ENCODE peak calls at places on chromosomes 13 and 19, in five cellular contexts. One of them, this sample, is unnamed.

GRCh38 chr19:1069009-1069779 is 2.2 kb downstream of the ARHGAP45 start:
- DNase-seq in astrocyte of the spinal cord: no peak
- DNase-seq in endodermal cell: no peak
- DNase-seq in left lung: peak; percentile 95
- DNase-seq in lower leg skin: peak; percentile 64
- DNase-seq in this sample: no peak

GRCh38 chr13:94811753-94812152 is 99.4 kb upstream of the SOX21 start:
- DNase-seq in astrocyte of the spinal cord: no peak
- DNase-seq in endodermal cell: no peak
- DNase-seq in left lung: no peak
- DNase-seq in lower leg skin: no peak
- DNase-seq in this sample: no peak

GRCh38 chr13:49540552-49540951 is 44.8 kb downstream of the PHF11 start:
- DNase-seq in astrocyte of the spinal cord: peak; percentile 44
- DNase-seq in endodermal cell: no peak
- DNase-seq in left lung: no peak
- DNase-seq in lower leg skin: no peak
- DNase-seq in this sample: no peak

GRCh38 chr13:102484329-102484728 is 82.5 kb upstream of the FGF14 start:
- DNase-seq in astrocyte of the spinal cord: peak; percentile 12
- DNase-seq in endodermal cell: no peak
- DNase-seq in left lung: no peak
- DNase-seq in lower leg skin: no peak
- DNase-seq in this sample: no peak

GRCh38 chr13:33678906-33679657 is 138.9 kb upstream of the RFC3 start:
- DNase-seq in astrocyte of the spinal cord: peak; percentile 48
- DNase-seq in endodermal cell: no peak
- DNase-seq in left lung: no peak
- DNase-seq in lower leg skin: peak; percentile 15
- DNase-seq in this sample: peak; percentile 65

GRCh38 chr13:109275848-109276247 is 510.5 kb downstream of the IRS2 start:
- DNase-seq in astrocyte of the spinal cord: peak; percentile 25
- DNase-seq in endodermal cell: peak; percentile 79
- DNase-seq in left lung: no peak
- DNase-seq in lower leg skin: no peak
- DNase-seq in this sample: peak; percentile 13

GRCh38 chr19:15123900-15124299 is 16.7 kb downstream of the SYDE1 start:
- DNase-seq in astrocyte of the spinal cord: no peak
- DNase-seq in endodermal cell: peak; percentile 33
- DNase-seq in left lung: no peak
- DNase-seq in lower leg skin: no peak
- DNase-seq in this sample: no peak

GRCh38 chr19:30029721-30030510 is 87.9 kb downstream of the URI1 start:
- DNase-seq in astrocyte of the spinal cord: peak; percentile 80
- DNase-seq in endodermal cell: no peak
- DNase-seq in left lung: no peak
- DNase-seq in lower leg skin: no peak
- DNase-seq in this sample: no peak

GRCh38 chr13:106186366-106187030 is 349.0 kb downstream of the EFNB2 start:
- DNase-seq in astrocyte of the spinal cord: peak; percentile 63
- DNase-seq in endodermal cell: no peak
- DNase-seq in left lung: no peak
- DNase-seq in lower leg skin: no peak
- DNase-seq in this sample: no peak

GRCh38 chr19:54893406-54893805 is 12.5 kb upstream of the NCR1 start:
- DNase-seq in astrocyte of the spinal cord: no peak
- DNase-seq in endodermal cell: peak; percentile 96
- DNase-seq in left lung: no peak
- DNase-seq in lower leg skin: no peak
- DNase-seq in this sample: no peak

GRCh38 chr13:97367016-97367415 is 67.0 kb upstream of the RAP2A start:
- DNase-seq in astrocyte of the spinal cord: peak; percentile 71
- DNase-seq in endodermal cell: no peak
- DNase-seq in left lung: no peak
- DNase-seq in lower leg skin: no peak
- DNase-seq in this sample: no peak

GRCh38 chr13:68927387-68928026 is 1180.1 kb upstream of the ATXN8OS start:
- DNase-seq in astrocyte of the spinal cord: peak; percentile 44
- DNase-seq in endodermal cell: peak; percentile 86
- DNase-seq in left lung: no peak
- DNase-seq in lower leg skin: no peak
- DNase-seq in this sample: peak; percentile 2

GRCh38 chr13:30308548-30308947 is 1.2 kb upstream of the KATNAL1 start:
- DNase-seq in astrocyte of the spinal cord: no peak
- DNase-seq in endodermal cell: no peak
- DNase-seq in left lung: no peak
- DNase-seq in lower leg skin: no peak
- DNase-seq in this sample: no peak

GRCh38 chr13:99626461-99627082 is 125.3 kb downstream of the TM9SF2 start:
- DNase-seq in astrocyte of the spinal cord: peak; percentile 54
- DNase-seq in endodermal cell: no peak
- DNase-seq in left lung: no peak
- DNase-seq in lower leg skin: no peak
- DNase-seq in this sample: no peak

GRCh38 chr19:369876-370275 is 25.3 kb upstream of the MIER2 start:
- DNase-seq in astrocyte of the spinal cord: no peak
- DNase-seq in endodermal cell: peak; percentile 28
- DNase-seq in left lung: no peak
- DNase-seq in lower leg skin: no peak
- DNase-seq in this sample: no peak

GRCh38 chr19:38583219-38583984 is 34.4 kb downstream of the MAP4K1 start:
- DNase-seq in astrocyte of the spinal cord: no peak
- DNase-seq in endodermal cell: no peak
- DNase-seq in left lung: no peak
- DNase-seq in lower leg skin: no peak
- DNase-seq in this sample: no peak

GRCh38 chr19:55372316-55373081 is 2.2 kb upstream of the IL11 start:
- DNase-seq in astrocyte of the spinal cord: peak; percentile 70
- DNase-seq in endodermal cell: peak; percentile 67
- DNase-seq in left lung: no peak
- DNase-seq in lower leg skin: no peak
- DNase-seq in this sample: peak; percentile 50

GRCh38 chr13:110138700-110139036 is 168.3 kb downstream of the COL4A1 start:
- DNase-seq in astrocyte of the spinal cord: no peak
- DNase-seq in endodermal cell: no peak
- DNase-seq in left lung: no peak
- DNase-seq in lower leg skin: no peak
- DNase-seq in this sample: no peak

GRCh38 chr19:17103177-17103576 is 27.6 kb downstream of the MYO9B start:
- DNase-seq in astrocyte of the spinal cord: peak; percentile 39
- DNase-seq in endodermal cell: peak; percentile 87
- DNase-seq in left lung: no peak
- DNase-seq in lower leg skin: no peak
- DNase-seq in this sample: peak; percentile 7

GRCh38 chr13:110561335-110562033 is at the start of gene RAB20:
- DNase-seq in astrocyte of the spinal cord: peak; percentile 75
- DNase-seq in endodermal cell: peak; percentile 94
- DNase-seq in left lung: peak; percentile 96
- DNase-seq in lower leg skin: peak; percentile 81
- DNase-seq in this sample: peak; percentile 62

GRCh38 chr13:87777395-87777794 is 106.2 kb downstream of the SLITRK5 start:
- DNase-seq in astrocyte of the spinal cord: peak; percentile 34
- DNase-seq in endodermal cell: peak; percentile 43
- DNase-seq in left lung: no peak
- DNase-seq in lower leg skin: no peak
- DNase-seq in this sample: no peak

GRCh38 chr13:40388617-40389016 is 277.8 kb downstream of the FOXO1 start:
- DNase-seq in astrocyte of the spinal cord: no peak
- DNase-seq in endodermal cell: no peak
- DNase-seq in left lung: no peak
- DNase-seq in lower leg skin: no peak
- DNase-seq in this sample: no peak

GRCh38 chr19:56109216-56109615 is 11.9 kb downstream of the ZNF787 start:
- DNase-seq in astrocyte of the spinal cord: no peak
- DNase-seq in endodermal cell: no peak
- DNase-seq in left lung: no peak
- DNase-seq in lower leg skin: no peak
- DNase-seq in this sample: no peak

GRCh38 chr19:33430674-33431277 is 57.3 kb downstream of the CEBPG start:
- DNase-seq in astrocyte of the spinal cord: peak; percentile 62
- DNase-seq in endodermal cell: peak; percentile 92
- DNase-seq in left lung: peak; percentile 85
- DNase-seq in lower leg skin: peak; percentile 55
- DNase-seq in this sample: peak; percentile 86

GRCh38 chr13:94079876-94080275 is 399.6 kb downstream of the DCT start:
- DNase-seq in astrocyte of the spinal cord: peak; percentile 64
- DNase-seq in endodermal cell: no peak
- DNase-seq in left lung: no peak
- DNase-seq in lower leg skin: no peak
- DNase-seq in this sample: no peak

GRCh38 chr19:33472696-33473624 is 48.6 kb downstream of the PEPD start:
- DNase-seq in astrocyte of the spinal cord: peak; percentile 98
- DNase-seq in endodermal cell: peak; percentile 40
- DNase-seq in left lung: peak; percentile 49
- DNase-seq in lower leg skin: no peak
- DNase-seq in this sample: no peak

GRCh38 chr19:33064778-33065550 is at the start of gene RHPN2:
- DNase-seq in astrocyte of the spinal cord: peak; percentile 65
- DNase-seq in endodermal cell: peak; percentile 92
- DNase-seq in left lung: peak; percentile 85
- DNase-seq in lower leg skin: no peak
- DNase-seq in this sample: peak; percentile 80

GRCh38 chr13:114132419-114133121 is at the start of gene RASA3:
- DNase-seq in astrocyte of the spinal cord: peak; percentile 78
- DNase-seq in endodermal cell: peak; percentile 94
- DNase-seq in left lung: peak; percentile 94
- DNase-seq in lower leg skin: no peak
- DNase-seq in this sample: peak; percentile 27

GRCh38 chr13:84648069-84648640 is 765.9 kb upstream of the SLITRK1 start:
- DNase-seq in astrocyte of the spinal cord: no peak
- DNase-seq in endodermal cell: no peak
- DNase-seq in left lung: no peak
- DNase-seq in lower leg skin: no peak
- DNase-seq in this sample: no peak
- TF ChIP-seq CTCF in astrocyte of the spinal cord: no peak
- TF ChIP-seq CTCF in endodermal cell: no peak
- TF ChIP-seq CTCF in left lung: no peak
- TF ChIP-seq CTCF in lower leg skin: no peak
- TF ChIP-seq CTCF in this sample: no peak

DNA sequence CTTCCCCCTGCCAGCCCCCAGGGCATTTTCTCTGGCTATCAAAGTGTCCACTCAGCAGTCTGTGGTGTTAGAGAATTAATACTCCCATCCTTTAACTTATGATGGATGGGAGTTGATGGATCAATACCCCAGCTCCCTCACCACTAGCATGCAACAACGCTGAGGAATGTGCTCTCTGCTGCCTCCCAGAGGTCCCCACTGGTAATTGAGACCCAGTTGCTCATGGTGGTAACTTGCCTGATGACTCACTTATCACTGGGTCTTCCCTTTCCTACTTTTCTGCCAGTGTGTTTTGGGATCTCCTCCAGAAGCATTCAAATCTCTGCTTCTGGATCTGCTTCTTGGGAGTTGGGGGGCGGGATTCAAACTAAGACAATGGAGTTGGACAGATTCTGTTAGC is 20.3 kb upstream of the CACNA1A start:
- DNase-seq in astrocyte of the spinal cord: no peak
- DNase-seq in endodermal cell: peak; percentile 89
- DNase-seq in left lung: no peak
- DNase-seq in lower leg skin: no peak
- DNase-seq in this sample: peak; percentile 32
- TF ChIP-seq CTCF in astrocyte of the spinal cord: peak; percentile 21
- TF ChIP-seq CTCF in endodermal cell: peak; percentile 73
- TF ChIP-seq CTCF in left lung: no peak
- TF ChIP-seq CTCF in lower leg skin: no peak
- TF ChIP-seq CTCF in this sample: no peak

GRCh38 chr19:36014029-36014924 is at the start of gene ALKBH6:
- DNase-seq in astrocyte of the spinal cord: peak; percentile 99
- DNase-seq in endodermal cell: peak; percentile 99
- DNase-seq in left lung: peak; percentile 99
- DNase-seq in lower leg skin: peak; percentile 99
- DNase-seq in this sample: peak; percentile 100
- TF ChIP-seq CTCF in astrocyte of the spinal cord: no peak
- TF ChIP-seq CTCF in endodermal cell: peak; percentile 40
- TF ChIP-seq CTCF in left lung: no peak
- TF ChIP-seq CTCF in lower leg skin: no peak
- TF ChIP-seq CTCF in this sample: no peak

GRCh38 chr13:31827707-31828106 is 88.4 kb downstream of the RXFP2 start:
- DNase-seq in astrocyte of the spinal cord: no peak
- DNase-seq in endodermal cell: peak; percentile 55
- DNase-seq in left lung: no peak
- DNase-seq in lower leg skin: no peak
- DNase-seq in this sample: no peak

GRCh38 chr13:31824705-31825512 is 85.6 kb downstream of the RXFP2 start:
- DNase-seq in astrocyte of the spinal cord: peak; percentile 32
- DNase-seq in endodermal cell: peak; percentile 48
- DNase-seq in left lung: no peak
- DNase-seq in lower leg skin: no peak
- DNase-seq in this sample: no peak
- TF ChIP-seq CTCF in astrocyte of the spinal cord: no peak
- TF ChIP-seq CTCF in endodermal cell: peak; percentile 48
- TF ChIP-seq CTCF in left lung: no peak
- TF ChIP-seq CTCF in lower leg skin: no peak
- TF ChIP-seq CTCF in this sample: no peak

DNA sequence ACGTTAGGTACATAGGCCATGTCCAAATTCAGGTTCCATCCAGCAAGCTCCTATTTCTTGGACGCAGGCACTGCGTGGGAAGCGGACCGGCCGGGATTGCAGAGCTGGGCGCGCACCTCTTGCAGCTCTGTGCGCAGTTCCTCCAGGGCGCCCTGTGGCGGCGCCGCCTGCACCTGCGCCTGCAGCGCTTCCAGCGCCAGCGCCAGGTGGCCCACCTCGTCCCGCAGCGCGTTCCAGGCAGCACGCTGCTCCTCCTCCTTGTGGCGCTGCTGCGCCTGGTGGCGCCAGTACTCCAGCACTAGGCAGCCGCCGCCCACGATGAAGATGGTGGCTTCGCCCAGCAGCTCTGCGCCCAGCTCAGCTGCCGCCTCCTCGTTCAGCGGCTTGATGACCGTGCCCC is 31.1 kb downstream of the OPA3 start:
- DNase-seq in astrocyte of the spinal cord: no peak
- DNase-seq in endodermal cell: peak; percentile 90
- DNase-seq in left lung: no peak
- DNase-seq in lower leg skin: no peak
- DNase-seq in this sample: no peak
- TF ChIP-seq CTCF in astrocyte of the spinal cord: no peak
- TF ChIP-seq CTCF in endodermal cell: peak; percentile 73
- TF ChIP-seq CTCF in left lung: no peak
- TF ChIP-seq CTCF in lower leg skin: no peak
- TF ChIP-seq CTCF in this sample: no peak

This sample was measured in Calu3.